ENCODE peak calls at places on chromosomes 11 and 22, in five cellular contexts. One of them, this sample, is unnamed.

GRCh38 chr22:42742940-42743339 is 22.3 kb upstream of the A4GALT start:
- DNase-seq in H9: peak; percentile 72
- DNase-seq in IMR-90: no peak
- DNase-seq in mesendoderm: peak; percentile 45
- DNase-seq in H1: peak; percentile 72
- DNase-seq in this sample: no peak

GRCh38 chr11:117816151-117816741 is 8.3 kb downstream of the FXYD2 start:
- DNase-seq in H9: peak; percentile 70
- DNase-seq in IMR-90: peak; percentile 30
- DNase-seq in mesendoderm: peak; percentile 95
- DNase-seq in H1: no peak
- DNase-seq in this sample: peak; percentile 62

GRCh38 chr11:63858628-63859550 is 20.0 kb downstream of the MARK2 start:
- DNase-seq in H9: no peak
- DNase-seq in IMR-90: peak; percentile 90
- DNase-seq in mesendoderm: no peak
- DNase-seq in H1: no peak
- DNase-seq in this sample: no peak

GRCh38 chr11:70556884-70557741 is 158.8 kb downstream of the CTTN start:
- DNase-seq in H9: no peak
- DNase-seq in IMR-90: no peak
- DNase-seq in mesendoderm: peak; percentile 58
- DNase-seq in H1: no peak
- DNase-seq in this sample: no peak

GRCh38 chr22:22938672-22939536 is 51.3 kb downstream of the IGLL5 start:
- DNase-seq in H9: no peak
- DNase-seq in IMR-90: no peak
- DNase-seq in mesendoderm: no peak
- DNase-seq in H1: no peak
- DNase-seq in this sample: no peak

GRCh38 chr11:2272241-2272945 is 2.0 kb upstream of the ASCL2 start:
- DNase-seq in H9: no peak
- DNase-seq in IMR-90: no peak
- DNase-seq in mesendoderm: no peak
- DNase-seq in H1: peak; percentile 45
- DNase-seq in this sample: no peak

GRCh38 chr22:28514314-28514713 is 165.3 kb downstream of the TTC28 start:
- DNase-seq in H9: no peak
- DNase-seq in IMR-90: no peak
- DNase-seq in mesendoderm: no peak
- DNase-seq in H1: no peak
- DNase-seq in this sample: no peak

GRCh38 chr11:65651589-65652510 is 10.9 kb downstream of the RELA start:
- DNase-seq in H9: no peak
- DNase-seq in IMR-90: peak; percentile 38
- DNase-seq in mesendoderm: no peak
- DNase-seq in H1: no peak
- DNase-seq in this sample: no peak

GRCh38 chr11:93842461-93842860 is 8.0 kb downstream of the VSTM5 start:
- DNase-seq in H9: peak; percentile 7
- DNase-seq in IMR-90: peak; percentile 71
- DNase-seq in mesendoderm: no peak
- DNase-seq in H1: no peak
- DNase-seq in this sample: no peak

GRCh38 chr11:131504199-131504949 is 134.0 kb downstream of the NTM start:
- DNase-seq in H9: peak; percentile 82
- DNase-seq in IMR-90: no peak
- DNase-seq in mesendoderm: peak; percentile 91
- DNase-seq in H1: peak; percentile 84
- DNase-seq in this sample: peak; percentile 32

GRCh38 chr22:36332623-36333331 is 55.0 kb downstream of the MYH9 start:
- DNase-seq in H9: no peak
- DNase-seq in IMR-90: peak; percentile 83
- DNase-seq in mesendoderm: peak; percentile 75
- DNase-seq in H1: no peak
- DNase-seq in this sample: no peak

GRCh38 chr22:36331306-36331911 is 56.4 kb downstream of the MYH9 start:
- DNase-seq in H9: peak; percentile 91
- DNase-seq in IMR-90: peak; percentile 98
- DNase-seq in mesendoderm: peak; percentile 99
- DNase-seq in H1: no peak
- DNase-seq in this sample: no peak

GRCh38 chr22:36333632-36334031 is 54.1 kb downstream of the MYH9 start:
- DNase-seq in H9: no peak
- DNase-seq in IMR-90: no peak
- DNase-seq in mesendoderm: no peak
- DNase-seq in H1: no peak
- DNase-seq in this sample: no peak

GRCh38 chr22:36330655-36331305 is 57.0 kb downstream of the MYH9 start:
- DNase-seq in H9: no peak
- DNase-seq in IMR-90: peak; percentile 63
- DNase-seq in mesendoderm: peak; percentile 92
- DNase-seq in H1: no peak
- DNase-seq in this sample: no peak

DNA sequence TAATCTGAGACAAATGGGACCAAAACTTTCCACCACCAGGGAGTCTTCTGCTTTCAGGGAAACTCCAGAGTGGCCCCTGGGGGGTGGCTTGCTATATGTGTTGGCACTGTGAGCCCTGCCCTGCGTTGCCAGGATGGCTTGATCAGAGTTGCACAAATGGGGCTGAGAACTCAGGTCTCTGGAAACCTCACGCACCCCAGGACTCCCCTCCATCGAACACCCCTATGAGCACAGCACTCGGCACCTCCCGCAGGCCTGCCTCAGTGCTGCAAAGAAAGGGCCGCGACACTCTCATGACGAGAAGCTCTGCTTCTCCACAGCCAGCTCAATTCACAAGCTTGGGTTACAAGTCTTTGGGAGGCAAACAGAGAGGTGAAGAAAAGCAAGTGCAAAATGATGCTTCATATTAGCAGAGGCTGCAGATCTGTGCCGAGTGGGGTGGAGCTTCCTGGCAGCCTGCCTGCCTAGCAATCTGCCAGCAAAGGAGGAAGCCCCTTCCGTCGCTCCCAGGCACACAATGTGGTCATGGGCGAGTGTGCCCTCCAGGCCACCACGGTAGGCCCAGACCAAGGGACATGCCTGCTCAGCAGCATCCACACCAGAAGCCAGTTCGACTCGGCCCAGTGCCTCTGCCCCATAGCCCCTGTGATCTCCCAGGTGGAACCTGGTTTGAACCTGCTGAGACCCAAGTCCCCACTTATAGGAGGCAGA is 55.7 kb downstream of the MYH9 start:
- DNase-seq in H9: no peak
- DNase-seq in IMR-90: peak; percentile 49
- DNase-seq in mesendoderm: peak; percentile 50
- DNase-seq in H1: no peak
- DNase-seq in this sample: no peak
- H3K27ac ChIP-seq in H9: peak overlapping the region; percentile 57
- H3K27ac ChIP-seq in IMR-90: peak overlapping the region; percentile 87
- H3K27ac ChIP-seq in mesendoderm: peak overlapping the region; percentile 65
- H3K27ac ChIP-seq in H1: peak overlapping the region; percentile 98
- H3K27ac ChIP-seq in this sample: peak overlapping the region; percentile 40

GRCh38 chr22:17748555-17749353 is 25.5 kb downstream of the BID start:
- DNase-seq in H9: peak; percentile 89
- DNase-seq in IMR-90: no peak
- DNase-seq in mesendoderm: peak; percentile 84
- DNase-seq in H1: peak; percentile 81
- DNase-seq in this sample: no peak
- H3K4me2 ChIP-seq in H9: no peak overlapping the region
- H3K4me2 ChIP-seq in IMR-90: no peak overlapping the region
- H3K4me2 ChIP-seq in mesendoderm: no peak overlapping the region
- H3K4me2 ChIP-seq in H1: no peak overlapping the region
- H3K4me2 ChIP-seq in this sample: no peak overlapping the region

DNA sequence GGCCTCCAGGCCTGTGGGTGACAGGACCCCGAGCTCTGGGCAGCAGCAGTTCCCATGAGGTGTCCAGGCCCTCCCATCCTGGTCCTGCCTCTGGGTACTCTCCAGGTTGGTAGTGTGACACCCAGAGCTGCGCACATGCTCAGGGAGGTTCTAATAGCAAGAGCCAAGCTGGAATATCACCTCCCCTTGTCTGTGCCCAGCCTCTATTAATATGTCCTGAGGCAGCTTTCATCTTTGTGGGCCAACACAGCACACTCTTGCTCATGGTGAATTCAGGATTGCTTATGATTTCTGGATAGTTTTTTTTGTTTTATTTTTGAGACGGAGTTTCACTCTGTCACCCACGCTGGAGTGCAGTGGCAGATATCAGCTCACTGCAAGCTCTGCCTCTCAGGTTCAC is 3.3 kb downstream of the P2RX6 start:
- DNase-seq in H9: no peak
- DNase-seq in IMR-90: no peak
- DNase-seq in mesendoderm: no peak
- DNase-seq in H1: no peak
- DNase-seq in this sample: no peak
- H2BK5ac ChIP-seq in H9: no peak overlapping the region
- H2BK5ac ChIP-seq in IMR-90: no peak overlapping the region
- H2BK5ac ChIP-seq in mesendoderm: no peak overlapping the region
- H2BK5ac ChIP-seq in H1: no peak overlapping the region
- H2BK5ac ChIP-seq in this sample: no peak overlapping the region

GRCh38 chr22:25148149-25148691 is 51.4 kb upstream of the CRYBB3 start:
- DNase-seq in H9: no peak
- DNase-seq in IMR-90: no peak
- DNase-seq in mesendoderm: peak; percentile 73
- DNase-seq in H1: no peak
- DNase-seq in this sample: no peak

GRCh38 chr22:25144522-25144921 is 55.1 kb upstream of the CRYBB3 start:
- DNase-seq in H9: no peak
- DNase-seq in IMR-90: no peak
- DNase-seq in mesendoderm: no peak
- DNase-seq in H1: no peak
- DNase-seq in this sample: no peak

GRCh38 chr22:25146311-25146710 is 53.3 kb upstream of the CRYBB3 start:
- DNase-seq in H9: no peak
- DNase-seq in IMR-90: no peak
- DNase-seq in mesendoderm: no peak
- DNase-seq in H1: no peak
- DNase-seq in this sample: no peak

GRCh38 chr22:25149014-25149413 is 50.6 kb upstream of the CRYBB3 start:
- DNase-seq in H9: no peak
- DNase-seq in IMR-90: no peak
- DNase-seq in mesendoderm: no peak
- DNase-seq in H1: no peak
- DNase-seq in this sample: no peak

DNA sequence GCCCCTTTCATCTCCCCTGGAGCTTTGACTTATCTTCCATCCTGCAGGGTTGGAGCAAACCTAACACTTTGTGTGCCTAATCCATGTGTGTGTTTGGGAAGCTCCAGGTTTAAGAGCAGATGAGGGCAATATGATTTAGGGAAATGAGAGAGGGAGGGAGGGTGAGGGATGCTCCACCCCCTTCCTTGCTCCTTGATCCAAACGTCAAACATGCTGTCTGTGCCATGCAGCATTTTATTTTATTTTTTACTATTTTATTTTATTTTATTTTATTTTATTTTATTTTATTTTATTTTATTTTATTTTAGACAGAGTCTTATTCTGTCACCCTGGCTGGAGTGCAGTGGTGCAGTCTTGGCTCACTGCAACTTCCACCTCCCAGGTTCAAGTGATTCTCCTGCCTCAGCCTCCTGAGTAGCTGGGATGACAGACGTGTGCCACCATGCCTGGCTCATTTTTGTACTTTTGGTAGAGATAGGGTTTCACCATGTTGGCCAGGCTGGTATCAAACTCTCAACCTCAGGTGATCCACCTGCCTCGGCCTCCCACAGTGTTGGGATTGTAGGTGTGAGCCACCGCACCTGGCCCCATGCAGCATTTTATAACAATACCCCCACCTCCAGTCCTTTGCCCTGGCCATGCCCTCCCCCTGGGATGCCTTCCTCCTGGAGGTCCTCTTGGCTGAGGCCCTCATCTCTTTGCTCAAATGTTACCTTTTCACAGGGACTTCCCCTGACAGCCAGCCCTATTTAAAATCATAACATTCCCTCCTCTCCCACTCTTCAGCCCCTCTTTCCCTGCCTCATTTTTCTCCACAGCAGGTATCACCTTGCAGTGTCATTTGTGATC is 52.5 kb upstream of the CRYBB3 start:
- DNase-seq in H9: no peak
- DNase-seq in IMR-90: no peak
- DNase-seq in mesendoderm: no peak
- DNase-seq in H1: no peak
- DNase-seq in this sample: no peak
- H3K27ac ChIP-seq in H9: no peak overlapping the region
- H3K27ac ChIP-seq in IMR-90: no peak overlapping the region
- H3K27ac ChIP-seq in mesendoderm: no peak overlapping the region
- H3K27ac ChIP-seq in H1: no peak overlapping the region
- H3K27ac ChIP-seq in this sample: no peak overlapping the region

DNA sequence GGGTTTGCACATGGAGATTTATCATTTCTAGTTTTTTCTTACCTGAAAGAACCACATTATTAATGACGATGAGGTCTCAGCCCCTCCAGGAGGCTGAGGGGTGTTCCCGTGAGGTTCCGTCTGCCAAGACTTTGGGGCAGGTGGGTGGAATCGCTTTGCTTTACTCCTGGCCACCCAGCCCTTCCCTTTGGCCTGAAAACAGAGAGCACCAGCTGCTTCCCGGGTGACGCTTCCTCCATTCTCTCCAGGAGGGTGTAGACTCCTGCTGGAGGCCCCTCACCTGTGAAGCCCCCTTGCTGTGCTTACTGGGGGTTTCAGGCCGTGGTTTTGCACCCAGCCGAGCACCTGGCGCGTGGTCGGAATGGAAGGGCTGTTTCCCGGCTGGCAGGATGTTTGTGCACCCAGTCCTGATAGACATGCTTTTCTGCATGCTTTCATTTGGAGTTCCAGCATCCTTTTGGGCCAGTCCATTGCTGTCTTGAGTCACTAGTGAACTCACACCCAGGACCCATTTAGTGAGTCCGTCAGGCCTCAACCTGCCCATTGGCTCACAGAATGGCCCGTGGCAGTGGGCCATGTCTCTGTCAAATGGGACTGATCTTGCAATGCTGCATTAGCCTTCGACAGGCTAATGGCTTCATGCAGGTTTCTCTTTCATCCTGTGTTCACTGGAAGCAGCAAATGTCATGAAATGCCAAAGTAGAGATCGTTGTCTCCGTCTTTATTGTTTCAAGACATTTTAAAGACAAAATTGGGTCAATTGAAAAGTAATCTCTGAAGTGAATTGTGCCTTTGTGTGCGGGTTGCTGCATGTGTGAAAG is 360.8 kb downstream of the TBC1D22A start:
- DNase-seq in H9: no peak
- DNase-seq in IMR-90: no peak
- DNase-seq in mesendoderm: no peak
- DNase-seq in H1: no peak
- DNase-seq in this sample: no peak
- H3K4me2 ChIP-seq in H9: no peak overlapping the region
- H3K4me2 ChIP-seq in IMR-90: no peak overlapping the region
- H3K4me2 ChIP-seq in mesendoderm: no peak overlapping the region
- H3K4me2 ChIP-seq in H1: no peak overlapping the region
- H3K4me2 ChIP-seq in this sample: no peak overlapping the region

DNA sequence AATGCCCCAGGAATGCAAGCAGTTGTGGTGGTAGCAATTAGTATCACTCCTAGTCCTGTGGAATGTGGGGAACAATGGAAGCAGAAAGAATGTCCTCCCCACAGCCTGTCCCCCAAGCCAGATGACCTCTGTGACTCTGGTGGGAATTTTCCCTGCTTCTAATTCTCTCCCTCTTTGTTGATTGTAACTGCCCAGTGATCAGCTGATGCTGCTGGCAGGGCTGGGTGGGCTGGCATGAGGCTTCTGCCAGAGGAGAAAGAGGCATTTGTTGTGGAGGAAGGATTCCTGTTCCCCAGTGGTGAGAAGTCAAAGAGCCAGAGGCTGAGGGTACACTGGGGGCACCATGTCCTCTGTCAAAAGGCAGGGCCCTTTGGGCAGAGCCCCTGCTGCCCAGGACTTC is 116.7 kb upstream of the NCAM1 start:
- DNase-seq in H9: no peak
- DNase-seq in IMR-90: no peak
- DNase-seq in mesendoderm: peak; percentile 24
- DNase-seq in H1: peak; percentile 22
- DNase-seq in this sample: peak; percentile 48
- H2BK5ac ChIP-seq in H9: no peak overlapping the region
- H2BK5ac ChIP-seq in IMR-90: no peak overlapping the region
- H2BK5ac ChIP-seq in mesendoderm: no peak overlapping the region
- H2BK5ac ChIP-seq in H1: no peak overlapping the region
- H2BK5ac ChIP-seq in this sample: no peak overlapping the region

This sample was measured in neuronal stem cell.